ENCODE peak calls at places on chromosomes 6 and 20, in seven cellular contexts. A is transverse colon, V is AG09309, D is GM12864, I is esophagus squamous epithelium, L is activated B cell treated with CpG ODN at 0.5 μM for 24 hours, Q is astrocyte of the cerebellum. N is an unnamed sample.

GRCh38 chr6:31474871-31475286 is 23.1 kb upstream of the MICB start:
- DNase-seq in I (no peak), D (no peak), V (no peak), A (no peak), Q (no peak), L (no peak), N (no peak)

GRCh38 chr6:54481096-54481495 is 172.9 kb downstream of the TINAG start:
- DNase-seq in A (no peak), D (no peak), Q (no peak), V (no peak), L (no peak), I (no peak), N (no peak)

GRCh38 chr6:105282801-105283585 is 103.2 kb upstream of the POPDC3 start:
- DNase-seq in A (no peak), Q (no peak), L (no peak), D (no peak), V (no peak), I (no peak), N (no peak)

GRCh38 chr6:148524509-148524908 is 181.9 kb downstream of the SASH1 start:
- DNase-seq in D (no peak), V (no peak), I (no peak), A (no peak), Q (peak), L (no peak), N (no peak)

GRCh38 chr6:122877302-122877701 is 88.2 kb downstream of the SMPDL3A start:
- DNase-seq in V (no peak), Q (no peak), A (no peak), I (no peak), D (no peak), L (no peak), N (no peak)

GRCh38 chr20:5822569-5822968 is 72.4 kb downstream of the SHLD1 start:
- DNase-seq in Q (no peak), I (no peak), A (no peak), D (no peak), V (no peak), L (no peak), N (no peak)

GRCh38 chr6:11770546-11771466 is 7.8 kb downstream of the ADTRP start:
- DNase-seq in D (no peak), I (peak), A (peak), V (peak), Q (peak), L (no peak), N (no peak)

GRCh38 chr20:34129518-34130162 is 17.6 kb upstream of the EIF2S2 start:
- DNase-seq in I (no peak), A (peak), D (no peak), Q (peak), V (peak), L (peak), N (peak)

GRCh38 chr20:45970646-45971424 is 1.2 kb downstream of the ZNF335 start:
- DNase-seq in L (no peak), V (no peak), I (no peak), A (peak), D (no peak), Q (peak), N (no peak)

GRCh38 chr20:17822540-17823155 is 122.9 kb downstream of the BANF2 start:
- DNase-seq in A (no peak), V (no peak), Q (no peak), D (no peak), L (no peak), I (no peak), N (no peak)

GRCh38 chr6:118902731-118903130 is 8.8 kb downstream of the ASF1A start:
- DNase-seq in V (no peak), I (no peak), D (no peak), A (no peak), Q (no peak), L (no peak), N (no peak)

GRCh38 chr6:155786528-155786927 is 330.9 kb upstream of the NOX3 start:
- DNase-seq in L (no peak), A (no peak), V (no peak), D (no peak), I (no peak), Q (no peak), N (no peak)

GRCh38 chr6:4253604-4254211 is 118.3 kb upstream of the ECI2 start:
- DNase-seq in A (no peak), V (peak), D (no peak), Q (peak), L (no peak), I (no peak), N (no peak)

GRCh38 chr6:80333342-80333741 is 226.9 kb downstream of the BCKDHB start:
- DNase-seq in A (no peak), I (no peak), V (no peak), Q (no peak), L (no peak), D (no peak), N (no peak)
- TF ChIP-seq CTCF in A (no peak), I (no peak), V (no peak), Q (no peak), L (no peak), D (no peak), N (no peak)

DNA sequence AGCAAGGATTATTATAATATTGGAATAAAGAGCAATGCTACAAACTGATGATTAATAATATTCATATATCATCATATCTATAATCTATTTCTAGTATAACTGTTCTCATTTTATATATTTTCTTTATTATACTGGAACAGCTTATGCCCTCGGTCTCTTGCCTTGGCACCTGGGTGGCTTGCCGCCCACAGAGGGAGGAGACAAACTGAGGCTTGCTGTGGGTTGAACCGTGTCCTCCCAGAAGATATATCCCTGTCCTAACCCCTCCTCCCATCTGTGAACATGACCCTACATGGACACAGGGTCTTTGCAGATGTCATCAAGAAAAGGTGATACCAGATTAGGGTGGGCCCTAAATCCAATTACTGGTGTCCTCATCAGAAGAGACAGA is 4.7 kb downstream of the RNASET2 start:
- DNase-seq in A (no peak), I (no peak), Q (no peak), D (no peak), V (no peak), L (no peak), N (no peak)
- TF ChIP-seq CTCF in A (no peak), I (no peak), Q (no peak), D (no peak), V (no peak), L (no peak), N (no peak)

DNA sequence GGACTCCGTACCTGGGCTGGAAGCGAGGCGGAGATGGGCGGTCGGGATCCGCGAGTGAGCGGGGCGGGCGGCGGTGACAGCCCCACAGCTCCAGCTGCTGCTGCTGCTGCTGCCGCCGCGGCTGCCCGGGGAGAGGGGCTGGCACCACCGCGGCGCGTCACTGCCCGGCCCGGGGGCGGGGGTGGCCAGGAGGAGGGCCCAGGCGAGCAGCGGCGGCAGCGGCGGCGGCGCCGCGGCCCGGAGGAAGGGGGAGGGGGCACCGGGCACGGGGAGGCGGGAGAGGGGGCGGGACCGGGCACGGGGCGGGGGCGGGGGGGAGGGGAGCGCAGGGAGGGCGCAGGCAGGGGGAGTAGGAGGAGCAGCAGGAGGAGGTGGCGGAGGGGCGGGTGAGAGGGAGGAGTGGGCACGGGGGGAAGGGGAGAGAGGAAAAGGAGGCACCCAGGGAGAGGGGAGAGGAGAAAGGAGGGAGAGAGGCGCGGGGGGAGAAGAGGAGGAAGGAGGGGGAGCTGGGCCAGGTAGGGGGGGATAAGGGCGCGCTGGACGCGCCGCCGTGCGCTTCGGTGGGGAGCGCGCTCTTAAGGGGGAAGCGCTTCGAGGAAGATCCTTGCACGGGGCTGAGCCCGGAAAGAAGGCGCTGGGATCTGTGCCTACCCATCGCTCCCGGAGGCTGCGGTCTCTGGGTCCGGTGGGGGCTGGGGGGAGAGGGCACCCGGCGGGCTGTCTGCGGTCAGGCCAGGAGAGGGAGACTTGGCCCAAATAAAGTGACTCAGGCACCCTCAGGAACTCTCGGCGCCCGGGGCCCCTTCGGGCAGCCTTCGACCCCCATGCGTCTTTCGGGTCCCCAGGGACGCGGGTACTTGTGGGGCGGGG is 101.5 kb downstream of the NOL4L start:
- DNase-seq in L (peak), D (no peak), Q (peak), V (peak), A (peak), I (no peak), N (peak)
- TF ChIP-seq CTCF in L (no peak), D (no peak), Q (no peak), V (no peak), A (peak), I (no peak), N (no peak)

GRCh38 chr6:37735722-37736121 is 38.0 kb upstream of the MDGA1 start:
- DNase-seq in A (no peak), V (no peak), D (no peak), L (no peak), Q (no peak), I (no peak), N (no peak)
- TF ChIP-seq CTCF in A (no peak), V (no peak), D (no peak), L (no peak), Q (no peak), I (no peak), N (no peak)

DNA sequence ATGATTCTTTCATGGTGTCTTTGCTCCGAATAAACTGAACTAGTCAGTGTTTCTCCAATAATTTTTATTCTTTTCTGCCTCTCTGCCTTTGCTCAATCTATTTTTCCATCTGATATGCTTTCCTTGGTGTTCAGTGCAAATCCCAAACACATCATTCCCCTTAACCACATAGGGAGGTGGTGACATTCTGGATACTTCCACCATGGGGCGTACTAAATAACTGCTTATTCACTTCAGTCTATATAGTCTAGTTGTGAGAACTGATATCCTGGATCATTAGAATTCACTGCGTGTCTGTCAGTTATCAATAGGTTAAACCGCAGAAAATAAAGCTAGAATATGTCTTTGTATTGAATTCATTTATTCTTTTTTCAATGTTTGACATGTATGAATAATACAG is 83.1 kb downstream of the KCNQ5 start:
- DNase-seq in D (no peak), V (no peak), L (no peak), A (no peak), I (no peak), Q (no peak), N (no peak)
- TF ChIP-seq CTCF in D (no peak), V (peak), L (no peak), A (no peak), I (no peak), Q (no peak), N (no peak)

GRCh38 chr20:44196278-44196677 is 9.3 kb upstream of the JPH2 start:
- DNase-seq in A (no peak), Q (no peak), V (no peak), L (no peak), D (no peak), I (no peak), N (no peak)
- TF ChIP-seq CTCF in A (no peak), Q (peak), V (no peak), L (no peak), D (no peak), I (no peak), N (no peak)

GRCh38 chr6:3228046-3228671 is 706 bp upstream of the TUBB2B start:
- DNase-seq in I (no peak), A (no peak), Q (no peak), D (no peak), V (no peak), L (peak), N (peak)
- TF ChIP-seq CTCF in I (no peak), A (no peak), Q (no peak), D (no peak), V (no peak), L (no peak), N (no peak)

N was measured in GM13977.